ENCODE peak calls at places on chromosomes 2 and 18, in five cellular contexts. Y, E, Z, T and C are unnamed samples.

GRCh38 chr2:122469147-122469546 is 713.7 kb downstream of the TSN start:
- DNase-seq in Y (no peak), E (no peak), Z (no peak), T (no peak), C (no peak)

GRCh38 chr2:213016984-213017351 is 134.4 kb downstream of the IKZF2 start:
- DNase-seq in Y (peak; percentile 54), E (no peak), Z (no peak), T (no peak), C (peak; percentile 65)

GRCh38 chr2:232320038-232320790 is 58.3 kb upstream of the ALPP start:
- DNase-seq in Y (no peak), E (no peak), Z (no peak), T (no peak), C (no peak)

GRCh38 chr2:10045561-10046355 is 2.4 kb downstream of the KLF11 start:
- DNase-seq in Y (no peak), E (no peak), Z (peak; percentile 82), T (no peak), C (no peak)

GRCh38 chr2:153871231-153872221 is at the start of gene GALNT13:
- DNase-seq in Y (peak; percentile 33), E (no peak), Z (peak; percentile 86), T (no peak), C (peak; percentile 65)

GRCh38 chr2:45643543-45644542 is 7.6 kb upstream of the PRKCE start:
- DNase-seq in Y (no peak), E (peak; percentile 61), Z (peak; percentile 96), T (no peak), C (peak; percentile 45)

GRCh38 chr18:12458761-12459160 is 51.0 kb downstream of the PRELID3A start:
- DNase-seq in Y (no peak), E (no peak), Z (no peak), T (no peak), C (no peak)

GRCh38 chr2:9086465-9086864 is 83.0 kb upstream of the MBOAT2 start:
- DNase-seq in Y (no peak), E (no peak), Z (no peak), T (no peak), C (no peak)

GRCh38 chr2:99572798-99573197 is 83.0 kb upstream of the REV1 start:
- DNase-seq in Y (no peak), E (no peak), Z (no peak), T (no peak), C (no peak)

GRCh38 chr2:197804758-197805597 is 585 bp downstream of the PLCL1 start:
- DNase-seq in Y (no peak), E (no peak), Z (peak; percentile 87), T (no peak), C (peak; percentile 4)

GRCh38 chr2:43340945-43341356 is 114.5 kb upstream of the ZFP36L2 start:
- DNase-seq in Y (peak; percentile 81), E (no peak), Z (no peak), T (peak; percentile 56), C (peak; percentile 84)

GRCh38 chr18:7921938-7922587 is 354.9 kb downstream of the PTPRM start:
- DNase-seq in Y (peak; percentile 67), E (no peak), Z (no peak), T (peak; percentile 80), C (peak; percentile 73)

GRCh38 chr2:8517850-8518480 is 163.9 kb upstream of the ID2 start:
- DNase-seq in Y (no peak), E (no peak), Z (no peak), T (no peak), C (no peak)

GRCh38 chr2:119827866-119828507 is 68.3 kb downstream of the PTPN4 start:
- DNase-seq in Y (peak; percentile 45), E (no peak), Z (no peak), T (no peak), C (peak; percentile 50)

GRCh38 chr2:188367164-188367563 is 75.5 kb downstream of the GULP1 start:
- DNase-seq in Y (no peak), E (no peak), Z (no peak), T (no peak), C (no peak)

GRCh38 chr2:67400560-67401464 is 3.7 kb downstream of the ETAA1 start:
- DNase-seq in Y (peak; percentile 56), E (no peak), Z (no peak), T (no peak), C (peak; percentile 81)

GRCh38 chr2:101467306-101467705 is 7.6 kb downstream of the RFX8 start:
- DNase-seq in Y (peak; percentile 30), E (no peak), Z (no peak), T (no peak), C (peak; percentile 13)

GRCh38 chr2:222424729-222425671 is 657 bp downstream of the SGPP2 start:
- DNase-seq in Y (no peak), E (peak; percentile 41), Z (peak; percentile 87), T (no peak), C (no peak)

GRCh38 chr2:129396980-129397599 is 582.4 kb upstream of the RAB6C start:
- DNase-seq in Y (no peak), E (no peak), Z (no peak), T (no peak), C (peak; percentile 5)

GRCh38 chr2:86825020-86825727 is 34.5 kb upstream of the CD8A start:
- DNase-seq in Y (no peak), E (no peak), Z (peak; percentile 36), T (no peak), C (no peak)

GRCh38 chr2:179031731-179032408 is 18.1 kb downstream of the CCDC141 start:
- DNase-seq in Y (no peak), E (no peak), Z (no peak), T (no peak), C (no peak)

GRCh38 chr18:48948112-48949050 is 2.4 kb downstream of the SMAD7 start:
- DNase-seq in Y (peak; percentile 73), E (no peak), Z (peak; percentile 92), T (no peak), C (peak; percentile 80)

GRCh38 chr2:68846056-68846455 is 25.1 kb downstream of the BMP10 start:
- DNase-seq in Y (no peak), E (no peak), Z (no peak), T (no peak), C (no peak)

GRCh38 chr18:49647496-49648168 is 85.8 kb downstream of the LIPG start:
- DNase-seq in Y (peak; percentile 84), E (no peak), Z (peak; percentile 60), T (no peak), C (peak; percentile 86)

GRCh38 chr2:159736048-159736447 is 23.7 kb downstream of the MARCHF7 start:
- DNase-seq in Y (peak; percentile 81), E (no peak), Z (no peak), T (no peak), C (peak; percentile 82)